ENCODE peak calls at places on chromosome 7, in seven cellular contexts. S is lower lobe of right lung, T is MM.1S, N is psoas muscle, W is sciatic nerve, I is LHCN-M2, P is HT1080. D is an unnamed sample.

GRCh38 chr7:37032258-37032601 is 307.9 kb upstream of the AOAH start:
- DNase-seq in P (no peak), W (no peak), T (no peak), S (no peak), I (no peak), N (no peak), D (no peak)

GRCh38 chr7:130374507-130374906 is 5.8 kb upstream of the CPA1 start:
- DNase-seq in W (no peak), T (no peak), I (no peak), N (no peak), S (no peak), P (no peak), D (no peak)

GRCh38 chr7:138981332-138982203 is at the start of gene KIAA1549:
- DNase-seq in T (peak; percentile 87), I (peak; percentile 64), P (peak; percentile 52), W (peak; percentile 75), S (peak; percentile 78), N (peak; percentile 70), D (peak; percentile 40)

GRCh38 chr7:50978633-50979215 is 196.0 kb upstream of the GRB10 start:
- DNase-seq in W (no peak), I (peak; percentile 77), S (no peak), N (no peak), P (no peak), T (no peak), D (no peak)

GRCh38 chr7:70836946-70837345 is 295.0 kb upstream of the GALNT17 start:
- DNase-seq in W (no peak), N (no peak), T (no peak), I (no peak), S (no peak), P (no peak), D (no peak)

GRCh38 chr7:17274551-17275245 is 23.8 kb upstream of the AHR start:
- DNase-seq in T (no peak), W (no peak), P (peak; percentile 91), S (no peak), I (peak; percentile 86), N (no peak), D (no peak)

GRCh38 chr7:100486753-100487446 is 3.2 kb downstream of the NYAP1 start:
- DNase-seq in S (no peak), P (no peak), T (no peak), W (no peak), N (no peak), I (peak; percentile 65), D (no peak)

GRCh38 chr7:33351709-33352108 is 222.3 kb downstream of the BBS9 start:
- DNase-seq in N (no peak), I (no peak), T (no peak), S (no peak), W (no peak), P (no peak), D (no peak)

GRCh38 chr7:156560075-156560474 is 80.5 kb upstream of the RNF32 start:
- DNase-seq in P (peak; percentile 47), T (no peak), W (no peak), I (no peak), S (no peak), N (no peak), D (no peak)

D was measured in Ammon's horn.